ENCODE peak calls at places on chromosomes 13 and 19, in five cellular contexts. C is SK-N-MC, L is T-cell, M is IMR-90, G is uterus. T is an unnamed sample.

GRCh38 chr19:42207767-42208259 is 9.7 kb downstream of the DEDD2 start:
- DNase-seq in C (no peak), L (no peak), M (peak; percentile 89), G (no peak), T (no peak)

GRCh38 chr19:2678043-2678671 is 24.3 kb downstream of the GNG7 start:
- DNase-seq in C (no peak), L (no peak), M (no peak), G (no peak), T (peak; percentile 23)

GRCh38 chr19:10567696-10568443 is 909 bp downstream of the CDKN2D start:
- DNase-seq in C (no peak), L (no peak), M (no peak), G (no peak), T (no peak)

GRCh38 chr19:33462112-33462726 is 59.4 kb downstream of the PEPD start:
- DNase-seq in C (no peak), L (no peak), M (no peak), G (no peak), T (no peak)

GRCh38 chr13:55661505-55661904 is 1479.2 kb upstream of the PRR20A start:
- DNase-seq in C (no peak), L (no peak), M (no peak), G (no peak), T (no peak)

GRCh38 chr13:42985312-42986175 is 6.5 kb downstream of the EPSTI1 start:
- DNase-seq in C (no peak), L (no peak), M (no peak), G (peak; percentile 28), T (no peak)

GRCh38 chr13:79989251-79989661 is 351.7 kb downstream of the SPRY2 start:
- DNase-seq in C (no peak), L (no peak), M (peak; percentile 56), G (no peak), T (no peak)

GRCh38 chr19:7787141-7787540 is 24.1 kb downstream of the CLEC4M start:
- DNase-seq in C (no peak), L (no peak), M (no peak), G (no peak), T (no peak)

GRCh38 chr13:66635526-66635925 is 594.6 kb downstream of the PCDH9 start:
- DNase-seq in C (no peak), L (no peak), M (peak; percentile 93), G (no peak), T (no peak)

GRCh38 chr13:30314562-30314961 is 7.2 kb upstream of the KATNAL1 start:
- DNase-seq in C (no peak), L (no peak), M (no peak), G (no peak), T (no peak)

GRCh38 chr13:67138937-67139336 is 91.2 kb downstream of the PCDH9 start:
- DNase-seq in C (no peak), L (no peak), M (no peak), G (no peak), T (no peak)

GRCh38 chr19:40512473-40513344 is 45.9 kb downstream of the SPTBN4 start:
- DNase-seq in C (no peak), L (no peak), M (peak; percentile 11), G (no peak), T (no peak)

GRCh38 chr13:67100723-67101122 is 129.4 kb downstream of the PCDH9 start:
- DNase-seq in C (peak; percentile 30), L (no peak), M (no peak), G (no peak), T (no peak)

GRCh38 chr13:77343841-77344240 is 16.9 kb upstream of the MYCBP2 start:
- DNase-seq in C (no peak), L (no peak), M (no peak), G (no peak), T (no peak)

GRCh38 chr13:94119360-94119936 is 360.0 kb downstream of the DCT start:
- DNase-seq in C (no peak), L (no peak), M (no peak), G (no peak), T (no peak)

GRCh38 chr19:35977446-35978222 is 17.4 kb upstream of the SDHAF1 start:
- DNase-seq in C (no peak), L (no peak), M (no peak), G (no peak), T (peak; percentile 81)

GRCh38 chr19:34430738-34431625 is 2.8 kb downstream of the UBA2 start:
- DNase-seq in C (peak; percentile 26), L (peak; percentile 21), M (peak; percentile 68), G (no peak), T (peak; percentile 72)

GRCh38 chr19:7654401-7654800 is 14.4 kb upstream of the RETN start:
- DNase-seq in C (peak; percentile 47), L (no peak), M (peak; percentile 5), G (no peak), T (no peak)

GRCh38 chr19:31303262-31303815 is 45.9 kb downstream of the TSHZ3 start:
- DNase-seq in C (no peak), L (no peak), M (no peak), G (no peak), T (no peak)

GRCh38 chr19:47132522-47132852 is 1.9 kb downstream of the SAE1 start:
- DNase-seq in C (no peak), L (no peak), M (no peak), G (no peak), T (no peak)

T was measured in KBM-7.